ENCODE peak calls at places on chromosomes 4 and X, in five cellular contexts. A, Q, Y, P and W are unnamed samples.

GRCh38 chr4:2792711-2793577 is at the start of gene SH3BP2:
- DNase-seq in A (peak; percentile 55), Q (peak; percentile 53), Y (peak; percentile 33), P (peak; percentile 81), W (peak; percentile 61)

GRCh38 chrX:6852869-6853268 is 294.6 kb upstream of the STS start:
- DNase-seq in A (no peak), Q (no peak), Y (no peak), P (no peak), W (no peak)

GRCh38 chr4:102598759-102599379 is 97.7 kb downstream of the NFKB1 start:
- DNase-seq in A (no peak), Q (no peak), Y (no peak), P (peak; percentile 27), W (no peak)

GRCh38 chr4:139872274-139872673 is 206.7 kb downstream of the MGST2 start:
- DNase-seq in A (no peak), Q (peak; percentile 4), Y (peak; percentile 41), P (peak; percentile 88), W (peak; percentile 66)

GRCh38 chrX:40146471-40147398 is 49.0 kb upstream of the BCOR start:
- DNase-seq in A (no peak), Q (peak; percentile 15), Y (no peak), P (peak; percentile 36), W (no peak)

GRCh38 chr4:150078996-150079581 is 844 bp downstream of the DCLK2 start:
- DNase-seq in A (no peak), Q (peak; percentile 51), Y (no peak), P (peak; percentile 69), W (peak; percentile 12)

GRCh38 chr4:2141762-2142520 is 82.8 kb downstream of the NAT8L start:
- DNase-seq in A (no peak), Q (no peak), Y (no peak), P (no peak), W (no peak)

GRCh38 chr4:93184093-93184492 is 644.5 kb upstream of the ATOH1 start:
- DNase-seq in A (no peak), Q (no peak), Y (no peak), P (no peak), W (no peak)

GRCh38 chr4:155062948-155063347 is 145.5 kb upstream of the NPY2R start:
- DNase-seq in A (no peak), Q (no peak), Y (no peak), P (no peak), W (no peak)

GRCh38 chr4:48250980-48251379 is 18.7 kb downstream of the TEC start:
- DNase-seq in A (no peak), Q (no peak), Y (no peak), P (no peak), W (no peak)

GRCh38 chr4:20418865-20419451 is 167.3 kb downstream of the SLIT2 start:
- DNase-seq in A (no peak), Q (no peak), Y (peak; percentile 43), P (peak; percentile 76), W (peak; percentile 40)

GRCh38 chrX:65463550-65463949 is 71.0 kb downstream of the LAS1L start:
- DNase-seq in A (no peak), Q (no peak), Y (no peak), P (peak; percentile 49), W (peak; percentile 82)

GRCh38 chr4:168451744-168452394 is 28.4 kb downstream of the DDX60L start:
- DNase-seq in A (no peak), Q (no peak), Y (peak; percentile 33), P (peak; percentile 87), W (peak; percentile 11)

GRCh38 chrX:55867254-55867653 is 149.7 kb downstream of the RRAGB start:
- DNase-seq in A (no peak), Q (peak; percentile 1), Y (no peak), P (peak; percentile 2), W (no peak)

GRCh38 chr4:53240573-53240972 is 125.3 kb downstream of the SCFD2 start:
- DNase-seq in A (no peak), Q (no peak), Y (no peak), P (no peak), W (no peak)

GRCh38 chr4:102344520-102344954 is 745 bp downstream of the SLC39A8 start:
- DNase-seq in A (peak; percentile 39), Q (peak; percentile 52), Y (no peak), P (peak; percentile 51), W (peak; percentile 49)

GRCh38 chrX:120549483-120550452 is 11.0 kb downstream of the CUL4B start:
- DNase-seq in A (no peak), Q (peak; percentile 29), Y (peak; percentile 15), P (peak; percentile 92), W (peak; percentile 82)

GRCh38 chrX:121307441-121307840 is 260.0 kb downstream of the GLUD2 start:
- DNase-seq in A (no peak), Q (no peak), Y (no peak), P (no peak), W (no peak)

GRCh38 chrX:68840256-68840655 is 11.4 kb downstream of the EFNB1 start:
- DNase-seq in A (no peak), Q (no peak), Y (no peak), P (no peak), W (no peak)

GRCh38 chr4:106312377-106312776 is 3.6 kb downstream of the TBCK start:
- DNase-seq in A (no peak), Q (no peak), Y (no peak), P (peak; percentile 66), W (no peak)

GRCh38 chrX:107712231-107713204 is 63.1 kb downstream of the TSC22D3 start:
- DNase-seq in A (no peak), Q (no peak), Y (no peak), P (no peak), W (no peak)

GRCh38 chr4:180542445-180543100 is 1700.6 kb upstream of the TENM3 start:
- DNase-seq in A (no peak), Q (peak; percentile 40), Y (no peak), P (peak; percentile 0), W (no peak)

GRCh38 chr4:127930175-127930574 is 34.8 kb downstream of the MFSD8 start:
- DNase-seq in A (no peak), Q (no peak), Y (no peak), P (no peak), W (no peak)

GRCh38 chr4:7296661-7297335 is 104.5 kb downstream of the SORCS2 start:
- DNase-seq in A (no peak), Q (no peak), Y (no peak), P (no peak), W (peak; percentile 30)

GRCh38 chr4:114472269-114473032 is 126.2 kb upstream of the UGT8 start:
- DNase-seq in A (no peak), Q (no peak), Y (no peak), P (no peak), W (no peak)

GRCh38 chr4:21002976-21003375 is 302.7 kb downstream of the PACRGL start:
- DNase-seq in A (no peak), Q (no peak), Y (no peak), P (no peak), W (no peak)

GRCh38 chrX:20421275-20421674 is 154.6 kb upstream of the RPS6KA3 start:
- DNase-seq in A (no peak), Q (no peak), Y (no peak), P (no peak), W (peak; percentile 12)

GRCh38 chrX:153640045-153640686 is 6.8 kb upstream of the DUSP9 start:
- DNase-seq in A (no peak), Q (no peak), Y (no peak), P (no peak), W (no peak)

GRCh38 chr4:8858188-8858924 is 13.3 kb downstream of the HMX1 start:
- DNase-seq in A (no peak), Q (no peak), Y (no peak), P (no peak), W (no peak)

GRCh38 chrX:20383487-20383886 is 116.8 kb upstream of the RPS6KA3 start:
- DNase-seq in A (no peak), Q (no peak), Y (no peak), P (peak; percentile 4), W (no peak)

GRCh38 chr4:158768577-158769174 is at the start of gene FNIP2:
- DNase-seq in A (peak; percentile 32), Q (peak; percentile 76), Y (no peak), P (peak; percentile 73), W (peak; percentile 58)